ENCODE peak calls at places on chromosomes 12 and 14, in five cellular contexts. V, I, P, G and A are unnamed samples.

GRCh38 chr12:51323317-51323960 is 535 bp downstream of the BIN2 start:
- DNase-seq in I (no peak), G (no peak), P (no peak), V (no peak), A (no peak)

GRCh38 chr14:58238252-58239247 is 6.1 kb upstream of the PSMA3 start:
- DNase-seq in I (no peak), V (no peak), G (no peak), P (peak), A (peak)

GRCh38 chr12:105820407-105821140 is 318.2 kb downstream of the NUAK1 start:
- DNase-seq in G (peak), V (no peak), P (no peak), I (no peak), A (peak)

GRCh38 chr12:59595097-59595496 is 732 bp upstream of the SLC16A7 start:
- DNase-seq in V (no peak), P (no peak), I (no peak), G (no peak), A (no peak)

GRCh38 chr14:101666264-101666663 is 95.2 kb upstream of the PPP2R5C start:
- DNase-seq in G (no peak), V (no peak), I (no peak), P (no peak), A (no peak)

GRCh38 chr12:84643993-84644392 is 268.6 kb downstream of the SLC6A15 start:
- DNase-seq in P (no peak), V (no peak), I (no peak), G (no peak), A (no peak)

GRCh38 chr12:114784526-114784925 is 100.6 kb upstream of the TBX3 start:
- DNase-seq in P (no peak), V (no peak), I (no peak), G (no peak), A (no peak)

GRCh38 chr12:3135522-3136461 is 58.6 kb downstream of the TSPAN9 start:
- DNase-seq in G (peak), P (peak), I (peak), V (peak), A (peak)

GRCh38 chr12:123720141-123720814 is 8.1 kb downstream of the ATP6V0A2 start:
- DNase-seq in I (no peak), P (no peak), G (no peak), V (no peak), A (no peak)

GRCh38 chr12:62259311-62259992 is 752 bp upstream of the USP15 start:
- DNase-seq in V (peak), P (no peak), G (peak), I (no peak), A (peak)

GRCh38 chr14:94395306-94395899 is 7.0 kb upstream of the SERPINA1 start:
- DNase-seq in P (no peak), G (no peak), V (no peak), I (no peak), A (no peak)

GRCh38 chr12:30201301-30202160 is 417.8 kb upstream of the TMTC1 start:
- DNase-seq in G (no peak), I (no peak), P (no peak), V (no peak), A (peak)

GRCh38 chr14:95360828-95361227 is 41.1 kb upstream of the CLMN start:
- DNase-seq in V (no peak), G (no peak), P (no peak), I (no peak), A (peak)

GRCh38 chr12:103957865-103958388 is 7.7 kb upstream of the TDG start:
- DNase-seq in I (no peak), G (no peak), V (no peak), P (no peak), A (no peak)

GRCh38 chr12:39620664-39621658 is 1.4 kb upstream of the ABCD2 start:
- DNase-seq in P (no peak), G (no peak), V (no peak), I (peak), A (no peak)

GRCh38 chr14:33908540-33909223 is 42.2 kb downstream of the EGLN3 start:
- DNase-seq in P (no peak), G (peak), V (no peak), I (no peak), A (peak)

GRCh38 chr14:101216725-101217463 is 313.4 kb upstream of the RTL1 start:
- DNase-seq in P (no peak), I (no peak), V (no peak), G (peak), A (no peak)

GRCh38 chr12:26027401-26027800 is 68.9 kb downstream of the RASSF8 start:
- DNase-seq in G (no peak), P (no peak), I (no peak), V (no peak), A (no peak)

DNA sequence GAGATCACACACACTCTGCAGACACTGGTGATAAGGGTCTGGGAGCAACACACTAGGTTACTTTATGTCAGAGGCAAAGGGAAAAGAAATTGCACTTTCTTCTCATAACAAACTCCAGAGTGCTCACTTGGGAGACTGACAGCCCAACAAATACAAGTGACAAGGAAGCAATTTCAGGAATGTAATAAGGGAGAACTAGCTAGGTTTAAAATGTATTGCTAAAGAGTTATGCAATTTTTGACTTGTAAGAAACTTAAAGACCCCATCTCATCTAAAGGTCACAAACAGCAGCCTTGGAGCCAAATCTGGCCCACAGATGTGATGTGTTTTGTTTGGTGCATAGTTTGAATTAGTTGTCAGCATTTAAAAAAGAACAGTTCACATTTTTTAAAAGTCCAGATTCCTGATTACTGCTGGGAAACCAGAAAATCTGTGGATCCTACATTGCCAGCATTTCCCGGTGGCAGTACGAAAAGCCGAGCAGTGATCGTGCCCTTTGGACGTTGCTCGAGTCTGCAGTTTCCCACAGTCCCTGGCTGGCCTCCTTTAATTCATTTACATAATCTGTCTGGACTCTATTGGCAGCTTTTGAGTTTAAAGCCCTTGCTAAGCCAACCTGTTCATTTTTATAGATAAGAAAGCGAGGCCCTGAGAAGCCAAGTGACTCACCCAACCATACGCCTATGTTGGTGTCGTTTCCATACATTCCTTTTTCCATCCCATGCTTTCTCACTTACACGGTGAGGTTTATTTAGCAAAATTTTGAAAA is 42.0 kb upstream of the ETV6 start:
- DNase-seq in G (peak), I (no peak), P (no peak), V (no peak), A (no peak)
- TF ChIP-seq JUNB in G (no peak), I (no peak), P (no peak), V (no peak), A (no peak)

GRCh38 chr14:87952307-87953094 is 40.5 kb downstream of the GALC start:
- DNase-seq in G (no peak), V (no peak), I (no peak), P (no peak), A (no peak)
- TF ChIP-seq JUNB in G (no peak), V (no peak), I (no peak), P (no peak), A (no peak)

DNA sequence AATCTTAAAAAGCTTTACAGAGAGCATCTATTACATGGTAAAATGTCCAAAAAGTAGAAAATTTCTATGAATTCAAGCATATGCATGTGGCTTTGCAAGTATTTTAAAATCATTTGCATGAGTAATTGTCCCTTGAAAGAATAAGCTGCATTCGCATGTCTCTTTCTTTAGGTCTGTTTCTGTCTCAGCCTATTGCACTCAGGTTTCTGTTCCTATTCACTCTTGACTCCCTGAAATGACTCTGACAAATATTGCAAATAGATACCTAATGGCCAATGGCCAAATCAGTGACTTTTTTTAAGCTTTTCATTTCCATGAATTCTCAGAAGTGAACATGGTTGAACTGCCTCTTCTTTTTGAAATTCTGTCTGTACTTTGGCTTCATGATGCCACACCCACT is 6.4 kb upstream of the TTC8 start:
- DNase-seq in I (no peak), G (no peak), V (no peak), P (no peak), A (no peak)
- TF ChIP-seq JUNB in I (no peak), G (no peak), V (no peak), P (no peak), A (no peak)

DNA sequence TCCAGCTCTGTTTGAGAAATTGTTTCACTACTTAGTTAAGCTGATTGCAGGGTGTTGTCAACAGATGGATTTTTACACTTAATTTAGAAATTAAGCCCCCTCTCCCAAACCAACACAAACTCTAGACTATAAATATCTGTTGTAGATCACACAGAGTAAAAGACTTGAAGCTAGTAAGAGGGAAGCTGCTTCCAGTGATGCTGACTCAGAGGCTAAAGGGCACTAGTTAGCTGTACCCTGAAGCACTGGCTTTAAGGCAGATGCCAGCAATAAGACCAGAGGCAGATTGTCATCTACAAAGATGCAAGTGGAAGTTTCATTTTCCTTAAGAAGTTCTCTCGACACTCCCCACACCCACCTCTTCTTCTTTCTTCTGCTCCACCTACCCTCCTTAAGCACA is 153.2 kb downstream of the ANO6 start:
- DNase-seq in G (no peak), I (no peak), P (no peak), V (no peak), A (no peak)
- TF ChIP-seq JUNB in G (no peak), I (no peak), P (no peak), V (no peak), A (no peak)